ENCODE peak calls at places on chromosomes 7 and 10, in eight cellular contexts. V is GM18507, A is mucosa of gallbladder, L is GM23248, N is gastrocnemius medialis, S is PC-9, F is kidney tubule cell, E is cardiac muscle cell. O is an unnamed sample.

GRCh38 chr10:124999433-125000365 is 57.8 kb downstream of the ZRANB1 start:
- DNase-seq in V (no peak), A (peak; percentile 60), L (peak; percentile 96), N (peak; percentile 62), S (no peak), F (no peak), E (no peak), O (peak; percentile 7)

GRCh38 chr7:1940402-1940786 is 270.3 kb downstream of the ELFN1 start:
- DNase-seq in V (peak; percentile 78), A (peak; percentile 72), L (peak; percentile 9), N (peak; percentile 46), S (no peak), F (peak; percentile 24), E (no peak), O (peak; percentile 94)

GRCh38 chr7:105934577-105935185 is 28.4 kb upstream of the CDHR3 start:
- DNase-seq in V (no peak), A (peak; percentile 24), L (peak; percentile 51), N (no peak), S (peak; percentile 11), F (peak; percentile 30), E (peak; percentile 72), O (no peak)

GRCh38 chr7:578386-578785 is 58.7 kb upstream of the PDGFA start:
- DNase-seq in V (no peak), A (no peak), L (no peak), N (no peak), S (no peak), F (no peak), E (no peak), O (no peak)

GRCh38 chr7:53110425-53110824 is 75.0 kb downstream of the POM121L12 start:
- DNase-seq in V (no peak), A (no peak), L (no peak), N (no peak), S (no peak), F (peak; percentile 10), E (no peak), O (no peak)

GRCh38 chr10:79098596-79099015 is 29.8 kb downstream of the ZMIZ1 start:
- DNase-seq in V (no peak), A (no peak), L (peak; percentile 70), N (no peak), S (no peak), F (peak; percentile 41), E (no peak), O (peak; percentile 72)

GRCh38 chr10:5975641-5976473 is 1.5 kb downstream of the IL15RA start:
- DNase-seq in V (peak; percentile 67), A (peak; percentile 38), L (peak; percentile 68), N (peak; percentile 68), S (no peak), F (peak; percentile 29), E (no peak), O (peak; percentile 60)

GRCh38 chr7:148264933-148265557 is 325.5 kb upstream of the C7orf33 start:
- DNase-seq in V (peak; percentile 11), A (no peak), L (peak; percentile 63), N (no peak), S (peak; percentile 16), F (peak; percentile 56), E (peak; percentile 66), O (no peak)

GRCh38 chr7:28160551-28160991 is 20.0 kb downstream of the JAZF1 start:
- DNase-seq in V (no peak), A (no peak), L (peak; percentile 40), N (no peak), S (no peak), F (no peak), E (no peak), O (no peak)

GRCh38 chr10:79057481-79058275 is 11.1 kb upstream of the ZMIZ1 start:
- DNase-seq in V (no peak), A (no peak), L (no peak), N (no peak), S (no peak), F (no peak), E (no peak), O (no peak)

GRCh38 chr10:121578298-121578697 is 19.9 kb downstream of the FGFR2 start:
- DNase-seq in V (no peak), A (no peak), L (no peak), N (no peak), S (no peak), F (no peak), E (no peak), O (no peak)

GRCh38 chr10:71643904-71644303 is 75.7 kb downstream of the C10orf105 start:
- DNase-seq in V (no peak), A (no peak), L (no peak), N (no peak), S (no peak), F (no peak), E (no peak), O (no peak)

GRCh38 chr10:24721254-24722106 is 2.2 kb downstream of the ARHGAP21 start:
- DNase-seq in V (no peak), A (peak; percentile 21), L (peak; percentile 53), N (peak; percentile 28), S (peak; percentile 34), F (peak; percentile 43), E (peak; percentile 44), O (no peak)